ENCODE peak calls at places on chromosomes 13 and 19, in ten cellular contexts. U is breast epithelium, Q is H1, R is sigmoid colon, W is prostate gland, I is upper lobe of left lung, H is esophagus muscularis mucosa, T is HCT116, F is K562, S is suprapubic skin. X is an unnamed sample.
A peak's percentile ranks its signal among the peaks of the same experiment; 100 is the strongest.

GRCh38 chr13:26721251-26721939 is 39.2 kb downstream of the GPR12 start:
- DNase-seq in U (no peak), Q (no peak), R (no peak), W (no peak), I (no peak), H (peak; percentile 92), T (no peak), F (no peak), S (no peak), X (peak; percentile 28)

GRCh38 chr13:78759704-78760103 is 100.7 kb upstream of the OBI1 start:
- DNase-seq in U (no peak), Q (no peak), R (no peak), W (no peak), I (no peak), H (no peak), T (no peak), F (peak; percentile 6), S (no peak), X (no peak)

GRCh38 chr19:53545271-53546065 is 7.5 kb downstream of the ZNF331 start:
- DNase-seq in U (no peak), Q (no peak), R (no peak), W (peak; percentile 8), I (no peak), H (no peak), T (no peak), F (no peak), S (no peak), X (no peak)

GRCh38 chr13:23959231-23959862 is 62.0 kb upstream of the C1QTNF9B start:
- DNase-seq in U (no peak), Q (no peak), R (no peak), W (no peak), I (no peak), H (no peak), T (no peak), F (no peak), S (no peak), X (no peak)

GRCh38 chr13:114076329-114076761 is 56.1 kb downstream of the RASA3 start:
- DNase-seq in U (peak; percentile 43), Q (no peak), R (peak; percentile 60), W (no peak), I (peak; percentile 58), H (no peak), T (no peak), F (no peak), S (peak; percentile 58), X (no peak)

GRCh38 chr19:14413765-14414171 is 5.4 kb downstream of the DDX39A start:
- DNase-seq in U (no peak), Q (no peak), R (no peak), W (no peak), I (no peak), H (no peak), T (no peak), F (no peak), S (no peak), X (no peak)

GRCh38 chr13:110407531-110407930 is 100.4 kb downstream of the COL4A2 start:
- DNase-seq in U (no peak), Q (no peak), R (no peak), W (no peak), I (no peak), H (no peak), T (no peak), F (no peak), S (no peak), X (no peak)

GRCh38 chr13:26074706-26075105 is 22.9 kb upstream of the SHISA2 start:
- DNase-seq in U (no peak), Q (no peak), R (no peak), W (no peak), I (no peak), H (peak; percentile 57), T (no peak), F (no peak), S (no peak), X (no peak)

GRCh38 chr13:30376426-30377311 is 45.6 kb upstream of the UBE2L5 start:
- DNase-seq in U (no peak), Q (no peak), R (no peak), W (no peak), I (no peak), H (no peak), T (no peak), F (no peak), S (no peak), X (peak; percentile 67)

DNA sequence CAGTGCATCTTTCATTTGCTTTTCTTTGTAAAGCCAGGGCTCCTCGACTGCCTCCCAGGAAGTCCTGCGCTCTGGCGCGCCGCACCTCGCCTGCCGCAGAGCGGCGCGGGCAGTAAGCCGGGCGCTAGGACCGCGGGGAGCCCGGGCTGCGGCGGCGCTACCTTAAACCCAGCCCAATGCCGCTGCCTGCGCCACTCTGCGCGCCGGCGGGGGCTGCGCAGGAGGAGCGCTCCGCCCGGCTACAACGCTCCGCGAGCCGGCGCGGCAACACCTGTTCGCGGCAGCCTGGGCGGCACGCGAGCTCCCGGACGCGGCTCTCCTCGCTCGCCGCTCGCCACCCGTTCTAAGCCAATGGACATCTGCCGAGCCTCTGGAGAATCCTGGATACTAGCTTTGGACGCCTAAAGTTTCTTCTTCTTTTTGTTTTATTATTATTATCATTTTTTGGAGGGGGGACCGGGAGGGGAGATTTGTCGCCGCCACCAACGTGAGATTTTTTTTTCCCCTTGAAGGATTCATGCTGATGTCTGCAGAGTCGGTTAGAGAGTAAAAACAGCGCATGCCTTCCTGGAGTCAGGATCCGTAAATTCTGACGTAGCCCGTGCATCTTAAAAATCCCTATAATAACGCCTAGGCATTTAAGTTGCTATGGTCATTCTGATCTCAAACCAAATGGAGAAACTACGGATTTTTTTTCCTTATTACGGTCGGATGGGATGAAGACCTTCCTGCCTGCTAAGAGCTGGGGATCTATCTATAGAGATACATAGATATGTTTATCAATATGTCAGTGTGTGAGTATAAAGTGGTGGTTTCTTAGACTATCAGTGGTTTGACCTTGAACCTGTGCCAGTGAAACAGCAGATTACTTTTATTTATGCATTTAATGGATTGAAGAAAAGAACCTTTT is at the start of gene FGF9:
- DNase-seq in U (no peak), Q (no peak), R (peak; percentile 76), W (peak; percentile 62), I (peak; percentile 96), H (no peak), T (peak; percentile 75), F (peak; percentile 78), S (peak; percentile 65), X (peak; percentile 87)
- TF ChIP-seq POLR2AphosphoS5 in U (no peak), Q (no peak), R (peak; percentile 51), W (peak; percentile 17), I (peak; percentile 86), H (peak; percentile 66), T (peak; percentile 49), F (no peak), S (no peak), X (peak; percentile 70)

DNA sequence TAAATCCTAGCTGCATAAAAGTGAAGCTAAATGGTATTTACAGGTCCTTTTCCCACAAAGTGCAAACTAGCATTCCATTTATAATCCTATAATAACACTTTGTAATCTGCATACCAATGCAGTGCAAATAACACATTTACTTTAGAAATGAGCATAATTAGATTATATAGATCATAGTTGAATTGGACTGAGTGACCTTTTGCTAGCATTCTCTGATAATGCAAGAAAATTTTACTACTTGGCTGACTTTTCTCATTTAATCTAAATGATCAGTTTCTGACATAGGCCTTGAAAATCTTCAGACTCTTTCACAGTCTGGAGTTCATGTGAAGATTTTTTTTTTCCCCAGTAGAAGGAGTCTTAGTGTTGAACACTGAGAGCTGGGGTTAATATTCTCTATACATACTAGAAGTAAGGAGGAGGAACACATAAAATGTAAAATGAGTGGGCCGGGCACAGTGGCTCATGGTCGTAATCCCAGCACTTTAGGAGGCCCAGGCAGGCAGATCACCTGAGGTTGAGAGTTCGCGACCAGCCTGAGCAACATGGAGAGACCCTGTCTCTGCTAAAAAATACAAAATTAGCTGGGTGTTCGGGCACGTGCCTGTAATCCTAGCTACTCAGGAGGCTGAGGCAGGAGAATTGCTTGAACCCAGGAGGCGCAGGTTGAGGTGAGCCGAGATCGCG is 1426.3 kb downstream of the PCDH9 start:
- DNase-seq in U (no peak), Q (no peak), R (no peak), W (no peak), I (no peak), H (no peak), T (no peak), F (no peak), S (no peak), X (no peak)
- TF ChIP-seq POLR2A in U (no peak), Q (no peak), R (no peak), W (no peak), I (no peak), H (no peak), T (no peak), F (no peak), S (no peak), X (no peak)

GRCh38 chr13:106113796-106114195 is 421.7 kb downstream of the EFNB2 start:
- DNase-seq in U (no peak), Q (no peak), R (no peak), W (no peak), I (no peak), H (no peak), T (no peak), F (no peak), S (no peak), X (no peak)
- H3K4me1 ChIP-seq in U (no peaks in the 10 kb centered on the region), Q (no peaks in the 10 kb centered on the region), R (no peaks in the 10 kb centered on the region), W (no peaks in the 10 kb centered on the region), I (no peaks in the 10 kb centered on the region), H (no peaks in the 10 kb centered on the region), T (peaks cover 7% of the 10 kb centered on the region), F (no peaks in the 10 kb centered on the region), S (peaks cover 2% of the 10 kb centered on the region), X (no peaks in the 10 kb centered on the region)

GRCh38 chr19:16625183-16625958 is 2.6 kb downstream of the MED26 start:
- DNase-seq in U (no peak), Q (no peak), R (no peak), W (no peak), I (peak; percentile 55), H (no peak), T (no peak), F (no peak), S (no peak), X (no peak)

GRCh38 chr19:16621165-16621800 is 6.7 kb downstream of the MED26 start:
- DNase-seq in U (no peak), Q (no peak), R (no peak), W (no peak), I (no peak), H (no peak), T (no peak), F (no peak), S (no peak), X (no peak)

GRCh38 chr19:16623576-16623975 is 4.4 kb downstream of the MED26 start:
- DNase-seq in U (no peak), Q (no peak), R (no peak), W (no peak), I (no peak), H (no peak), T (no peak), F (no peak), S (no peak), X (no peak)

GRCh38 chr19:16624236-16624635 is 3.8 kb downstream of the MED26 start:
- DNase-seq in U (no peak), Q (no peak), R (no peak), W (no peak), I (no peak), H (no peak), T (no peak), F (no peak), S (no peak), X (no peak)

DNA sequence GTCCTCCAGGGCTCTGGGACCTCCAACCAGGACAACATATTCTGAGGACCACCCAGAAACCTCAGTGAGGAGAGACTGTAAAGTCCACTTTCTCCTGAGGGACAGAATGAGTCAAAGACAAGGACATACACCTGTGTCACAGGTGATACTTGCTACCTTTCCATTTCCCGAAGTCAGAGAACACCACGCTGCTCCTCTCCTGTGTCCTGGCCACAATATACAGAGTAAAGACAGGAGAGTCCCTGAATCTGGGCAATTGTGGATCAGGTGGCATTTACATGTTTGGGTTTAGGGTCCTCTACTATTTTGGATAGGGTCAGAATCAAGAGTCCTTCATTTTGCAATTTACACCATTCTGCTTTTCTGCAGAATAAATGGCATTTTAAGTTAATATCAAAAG is 4.9 kb downstream of the MED26 start:
- DNase-seq in U (no peak), Q (no peak), R (no peak), W (no peak), I (no peak), H (no peak), T (no peak), F (no peak), S (no peak), X (no peak)
- TF ChIP-seq POLR2AphosphoS5 in U (no peak), Q (no peak), R (no peak), W (no peak), I (no peak), H (no peak), T (no peak), F (no peak), S (no peak), X (no peak)

X was measured in transverse colon.